ENCODE peak calls at places on chromosomes 3 and 15, in five cellular contexts. B, F, N, D and P are unnamed samples.

GRCh38 chr15:97114900-97115763 is 784.6 kb downstream of the NR2F2 start:
- DNase-seq in B (no peak), F (no peak), N (no peak), D (no peak), P (no peak)

GRCh38 chr3:34046154-34046553 is 247.7 kb downstream of the PDCD6IP start:
- DNase-seq in D (no peak), N (no peak), B (no peak), F (no peak), P (no peak)

GRCh38 chr15:98077186-98077585 is 116.7 kb downstream of the ARRDC4 start:
- DNase-seq in F (peak), D (no peak), B (no peak), N (no peak), P (peak)

GRCh38 chr3:44111482-44111881 is 130.2 kb upstream of the TOPAZ1 start:
- DNase-seq in D (no peak), B (no peak), F (no peak), N (no peak), P (no peak)

GRCh38 chr3:176906046-176906905 is 291.0 kb downstream of the TBL1XR1 start:
- DNase-seq in N (no peak), F (peak), D (no peak), B (no peak), P (peak)

GRCh38 chr3:38306941-38307340 is 24.8 kb downstream of the SLC22A14 start:
- DNase-seq in B (no peak), N (no peak), D (no peak), F (no peak), P (no peak)

GRCh38 chr3:100463002-100463401 is 29.4 kb upstream of the TMEM45A start:
- DNase-seq in D (peak), F (peak), N (no peak), B (no peak), P (peak)

GRCh38 chr3:79337798-79338197 is 430.0 kb downstream of the ROBO1 start:
- DNase-seq in N (no peak), B (no peak), F (no peak), D (no peak), P (no peak)

GRCh38 chr3:141930801-141931200 is 54.4 kb downstream of the ATP1B3 start:
- DNase-seq in F (no peak), B (no peak), D (no peak), N (no peak), P (no peak)

GRCh38 chr3:88036221-88036620 is 22.6 kb downstream of the CGGBP1 start:
- DNase-seq in F (no peak), N (no peak), D (no peak), B (no peak), P (no peak)

GRCh38 chr15:96345560-96346389 is 15.3 kb downstream of the NR2F2 start:
- DNase-seq in B (peak), D (no peak), N (peak), F (peak), P (peak)

GRCh38 chr3:197809356-197810020 is 18.4 kb downstream of the LRCH3 start:
- DNase-seq in N (no peak), F (peak), B (no peak), D (no peak), P (peak)

GRCh38 chr15:68301300-68301699 is 23.8 kb downstream of the FEM1B start:
- DNase-seq in F (no peak), B (no peak), D (no peak), N (no peak), P (no peak)

GRCh38 chr15:25529774-25530173 is 91.0 kb upstream of the UBE3A start:
- DNase-seq in N (no peak), B (no peak), F (no peak), D (no peak), P (no peak)

GRCh38 chr15:88769161-88769971 is 33.9 kb upstream of the ACAN start:
- DNase-seq in N (peak), F (peak), B (no peak), D (peak), P (peak)

GRCh38 chr3:16496408-16497222 is 16.9 kb downstream of the RFTN1 start:
- DNase-seq in B (no peak), N (no peak), F (peak), D (no peak), P (peak)

GRCh38 chr3:188821998-188822397 is 349.8 kb upstream of the TPRG1 start:
- DNase-seq in N (no peak), F (no peak), D (no peak), B (no peak), P (no peak)

GRCh38 chr3:24100694-24101402 is 155.8 kb downstream of the NR1D2 start:
- DNase-seq in D (no peak), N (no peak), B (no peak), F (peak), P (peak)

GRCh38 chr3:184186184-184186901 is at the start of gene ABCF3:
- DNase-seq in F (peak), N (no peak), D (no peak), B (no peak), P (peak)

GRCh38 chr3:125058959-125059358 is 3.2 kb upstream of the HEG1 start:
- DNase-seq in B (no peak), F (no peak), N (no peak), D (no peak), P (no peak)